ENCODE peak calls at places on chromosomes 6 and 20, in seven cellular contexts. One of them, this sample, is unnamed.

GRCh38 chr6:35061102-35061615 is 80.0 kb downstream of the TCP11 start:
- DNase-seq in SK-N-SH: peak; percentile 5
- DNase-seq in GM12878: no peak
- DNase-seq in K562: peak; percentile 30
- DNase-seq in HCT116: no peak
- DNase-seq in H1: no peak
- DNase-seq in HepG2: no peak
- DNase-seq in this sample: no peak

GRCh38 chr20:15446373-15446772 is 1109.0 kb upstream of the FLRT3 start:
- DNase-seq in SK-N-SH: no peak
- DNase-seq in K562: no peak
- DNase-seq in HCT116: no peak
- DNase-seq in H1: no peak
- DNase-seq in GM12878: no peak
- DNase-seq in HepG2: no peak
- DNase-seq in this sample: no peak

GRCh38 chr6:50591135-50591534 is 122.2 kb upstream of the TFAP2D start:
- DNase-seq in HCT116: no peak
- DNase-seq in HepG2: no peak
- DNase-seq in H1: no peak
- DNase-seq in SK-N-SH: peak; percentile 34
- DNase-seq in K562: no peak
- DNase-seq in GM12878: no peak
- DNase-seq in this sample: no peak

GRCh38 chr20:37395411-37395800 is 49.5 kb downstream of the SRC start:
- DNase-seq in HCT116: no peak
- DNase-seq in SK-N-SH: no peak
- DNase-seq in K562: no peak
- DNase-seq in H1: no peak
- DNase-seq in GM12878: no peak
- DNase-seq in HepG2: no peak
- DNase-seq in this sample: no peak

GRCh38 chr20:10282930-10283556 is 64.4 kb downstream of the SNAP25 start:
- DNase-seq in GM12878: no peak
- DNase-seq in HCT116: no peak
- DNase-seq in K562: no peak
- DNase-seq in SK-N-SH: no peak
- DNase-seq in HepG2: no peak
- DNase-seq in H1: no peak
- DNase-seq in this sample: no peak

GRCh38 chr6:45532626-45533258 is 155.0 kb upstream of the SUPT3H start:
- DNase-seq in K562: no peak
- DNase-seq in SK-N-SH: no peak
- DNase-seq in HepG2: no peak
- DNase-seq in GM12878: no peak
- DNase-seq in HCT116: no peak
- DNase-seq in H1: no peak
- DNase-seq in this sample: no peak

GRCh38 chr20:17898548-17898994 is 70.0 kb downstream of the SNX5 start:
- DNase-seq in HCT116: peak; percentile 56
- DNase-seq in HepG2: peak; percentile 80
- DNase-seq in GM12878: no peak
- DNase-seq in K562: peak; percentile 46
- DNase-seq in SK-N-SH: peak; percentile 69
- DNase-seq in H1: peak; percentile 81
- DNase-seq in this sample: peak; percentile 61

GRCh38 chr20:50317116-50317515 is 126.5 kb downstream of the CEBPB start:
- DNase-seq in H1: no peak
- DNase-seq in HepG2: no peak
- DNase-seq in K562: no peak
- DNase-seq in GM12878: no peak
- DNase-seq in HCT116: no peak
- DNase-seq in SK-N-SH: no peak
- DNase-seq in this sample: no peak

GRCh38 chr20:25233016-25233772 is 14.7 kb upstream of the PYGB start:
- DNase-seq in HCT116: no peak
- DNase-seq in HepG2: peak; percentile 88
- DNase-seq in H1: no peak
- DNase-seq in SK-N-SH: no peak
- DNase-seq in GM12878: no peak
- DNase-seq in K562: no peak
- DNase-seq in this sample: peak; percentile 90

DNA sequence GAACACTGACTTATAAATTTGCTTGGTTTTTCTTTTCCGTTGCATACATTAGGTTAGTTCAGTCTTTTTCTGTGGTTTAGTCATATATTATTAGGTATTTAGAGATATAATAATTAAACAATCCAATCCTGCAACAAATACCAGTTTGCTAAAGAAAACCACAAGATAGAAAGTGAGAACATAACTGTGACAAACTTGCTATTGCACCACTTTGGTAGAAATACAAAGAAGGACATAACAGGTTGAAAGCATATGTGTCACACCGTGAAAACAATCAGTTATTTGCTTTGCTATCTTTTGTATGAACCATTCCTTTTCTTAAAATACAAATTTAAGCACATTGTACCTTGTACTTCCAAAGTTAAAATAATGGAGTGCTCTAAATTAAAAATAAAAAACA is 42.0 kb upstream of the KCNQ5 start:
- DNase-seq in H1: no peak
- DNase-seq in GM12878: no peak
- DNase-seq in SK-N-SH: no peak
- DNase-seq in HepG2: no peak
- DNase-seq in K562: no peak
- DNase-seq in HCT116: no peak
- DNase-seq in this sample: no peak
- TF ChIP-seq JUND in H1: no peak
- TF ChIP-seq JUND in GM12878: no peak
- TF ChIP-seq JUND in SK-N-SH: no peak
- TF ChIP-seq JUND in HepG2: no peak
- TF ChIP-seq JUND in K562: no peak
- TF ChIP-seq JUND in HCT116: no peak
- TF ChIP-seq JUND in this sample: no peak

GRCh38 chr6:134675110-134676038 is 274.5 kb downstream of the ALDH8A1 start:
- DNase-seq in H1: no peak
- DNase-seq in GM12878: no peak
- DNase-seq in HCT116: no peak
- DNase-seq in K562: no peak
- DNase-seq in HepG2: no peak
- DNase-seq in SK-N-SH: no peak
- DNase-seq in this sample: no peak
- TF ChIP-seq JUND in H1: no peak
- TF ChIP-seq JUND in GM12878: no peak
- TF ChIP-seq JUND in HCT116: no peak
- TF ChIP-seq JUND in K562: no peak
- TF ChIP-seq JUND in HepG2: no peak
- TF ChIP-seq JUND in SK-N-SH: no peak
- TF ChIP-seq JUND in this sample: no peak

GRCh38 chr6:161836643-161837448 is 563.0 kb upstream of the AGPAT4 start:
- DNase-seq in H1: no peak
- DNase-seq in K562: no peak
- DNase-seq in GM12878: no peak
- DNase-seq in HepG2: peak; percentile 35
- DNase-seq in HCT116: peak; percentile 7
- DNase-seq in SK-N-SH: no peak
- DNase-seq in this sample: peak; percentile 29
- TF ChIP-seq JUND in H1: no peak
- TF ChIP-seq JUND in K562: no peak
- TF ChIP-seq JUND in GM12878: no peak
- TF ChIP-seq JUND in HepG2: no peak
- TF ChIP-seq JUND in HCT116: no peak
- TF ChIP-seq JUND in SK-N-SH: no peak
- TF ChIP-seq JUND in this sample: no peak

GRCh38 chr20:38424404-38424803 is 10.7 kb downstream of the SNHG17 start:
- DNase-seq in H1: no peak
- DNase-seq in GM12878: no peak
- DNase-seq in SK-N-SH: no peak
- DNase-seq in HepG2: no peak
- DNase-seq in K562: no peak
- DNase-seq in HCT116: no peak
- DNase-seq in this sample: no peak

GRCh38 chr20:38427655-38428023 is 7.5 kb downstream of the SNHG17 start:
- DNase-seq in H1: no peak
- DNase-seq in SK-N-SH: no peak
- DNase-seq in GM12878: no peak
- DNase-seq in HepG2: no peak
- DNase-seq in K562: no peak
- DNase-seq in HCT116: no peak
- DNase-seq in this sample: no peak

GRCh38 chr20:38423541-38423940 is 11.6 kb downstream of the SNHG17 start:
- DNase-seq in H1: no peak
- DNase-seq in GM12878: no peak
- DNase-seq in SK-N-SH: no peak
- DNase-seq in HCT116: no peak
- DNase-seq in K562: no peak
- DNase-seq in HepG2: no peak
- DNase-seq in this sample: no peak

GRCh38 chr20:38426498-38426897 is 8.6 kb downstream of the SNHG17 start:
- DNase-seq in HepG2: no peak
- DNase-seq in GM12878: no peak
- DNase-seq in SK-N-SH: no peak
- DNase-seq in K562: no peak
- DNase-seq in H1: no peak
- DNase-seq in HCT116: no peak
- DNase-seq in this sample: no peak

GRCh38 chr20:38426006-38426405 is 9.1 kb downstream of the SNHG17 start:
- DNase-seq in HepG2: peak; percentile 40
- DNase-seq in GM12878: no peak
- DNase-seq in HCT116: no peak
- DNase-seq in H1: no peak
- DNase-seq in K562: no peak
- DNase-seq in SK-N-SH: no peak
- DNase-seq in this sample: no peak
- TF ChIP-seq JUND in HepG2: no peak
- TF ChIP-seq JUND in GM12878: no peak
- TF ChIP-seq JUND in HCT116: no peak
- TF ChIP-seq JUND in H1: no peak
- TF ChIP-seq JUND in K562: peak; percentile 57
- TF ChIP-seq JUND in SK-N-SH: peak; percentile 65
- TF ChIP-seq JUND in this sample: no peak

DNA sequence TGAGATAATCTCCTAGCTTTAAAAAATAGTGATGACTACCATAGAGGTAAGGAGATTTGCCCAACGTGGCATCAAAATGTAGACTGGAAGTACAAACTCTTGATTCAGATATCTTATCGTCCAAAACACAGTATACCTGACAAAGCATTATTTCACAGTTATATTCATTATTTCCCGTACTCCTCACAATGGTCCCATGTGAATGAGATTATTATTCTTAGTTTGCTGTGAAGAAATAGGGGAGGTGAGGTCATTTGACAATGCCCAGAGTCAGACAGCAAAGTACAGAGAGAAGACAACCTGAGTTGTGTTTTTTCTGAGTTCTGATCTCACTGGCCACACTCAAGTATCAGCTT is 1.2 kb upstream of the TFB1M start:
- DNase-seq in HCT116: no peak
- DNase-seq in K562: no peak
- DNase-seq in HepG2: peak; percentile 71
- DNase-seq in H1: no peak
- DNase-seq in GM12878: no peak
- DNase-seq in SK-N-SH: no peak
- DNase-seq in this sample: no peak
- TF ChIP-seq JUND in HCT116: no peak
- TF ChIP-seq JUND in K562: no peak
- TF ChIP-seq JUND in HepG2: no peak
- TF ChIP-seq JUND in H1: no peak
- TF ChIP-seq JUND in GM12878: no peak
- TF ChIP-seq JUND in SK-N-SH: no peak
- TF ChIP-seq JUND in this sample: no peak

GRCh38 chr6:111590209-111590955 is 15.3 kb downstream of the TRAF3IP2 start:
- DNase-seq in HCT116: no peak
- DNase-seq in SK-N-SH: no peak
- DNase-seq in HepG2: no peak
- DNase-seq in K562: no peak
- DNase-seq in H1: no peak
- DNase-seq in GM12878: no peak
- DNase-seq in this sample: no peak
- TF ChIP-seq JUND in HCT116: no peak
- TF ChIP-seq JUND in SK-N-SH: no peak
- TF ChIP-seq JUND in HepG2: no peak
- TF ChIP-seq JUND in K562: no peak
- TF ChIP-seq JUND in H1: no peak
- TF ChIP-seq JUND in GM12878: no peak
- TF ChIP-seq JUND in this sample: no peak

DNA sequence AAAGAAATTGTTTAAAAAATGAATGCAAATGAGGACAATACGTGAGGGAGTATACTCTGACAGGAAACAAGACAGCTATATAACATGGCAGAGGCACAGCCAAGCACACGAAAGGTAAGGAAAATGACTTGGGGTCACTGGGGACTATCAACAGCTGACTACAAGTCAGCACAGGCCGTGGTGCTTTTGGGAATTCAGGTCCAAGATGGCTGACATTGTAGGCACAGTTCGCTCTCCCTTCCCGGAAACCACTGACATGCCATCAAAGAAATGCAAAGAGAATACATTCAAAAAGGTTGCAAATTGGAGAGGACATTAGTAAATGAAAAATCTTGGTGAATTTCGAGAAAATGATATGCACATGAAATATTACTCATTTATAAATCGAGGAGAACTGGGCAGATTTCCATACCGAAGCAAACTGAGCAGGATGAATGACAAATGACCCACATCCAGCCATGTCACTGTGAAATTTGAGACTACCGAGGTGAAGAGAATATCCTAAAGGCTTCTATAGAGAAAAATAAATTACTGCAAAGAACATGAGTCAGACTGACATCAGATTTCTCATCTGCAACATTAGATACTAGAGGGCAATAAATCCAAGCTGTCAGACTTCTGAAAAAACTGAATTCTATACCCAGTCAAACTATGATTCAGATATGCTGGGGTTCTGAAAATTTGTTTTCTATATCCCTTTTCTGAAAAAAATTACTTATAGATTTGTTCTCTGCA is 391.1 kb downstream of the BTBD9 start:
- DNase-seq in K562: no peak
- DNase-seq in H1: no peak
- DNase-seq in HCT116: no peak
- DNase-seq in SK-N-SH: no peak
- DNase-seq in HepG2: no peak
- DNase-seq in GM12878: no peak
- DNase-seq in this sample: no peak
- TF ChIP-seq JUND in K562: peak; percentile 64
- TF ChIP-seq JUND in H1: no peak
- TF ChIP-seq JUND in HCT116: no peak
- TF ChIP-seq JUND in SK-N-SH: peak; percentile 70
- TF ChIP-seq JUND in HepG2: no peak
- TF ChIP-seq JUND in GM12878: no peak
- TF ChIP-seq JUND in this sample: no peak

DNA sequence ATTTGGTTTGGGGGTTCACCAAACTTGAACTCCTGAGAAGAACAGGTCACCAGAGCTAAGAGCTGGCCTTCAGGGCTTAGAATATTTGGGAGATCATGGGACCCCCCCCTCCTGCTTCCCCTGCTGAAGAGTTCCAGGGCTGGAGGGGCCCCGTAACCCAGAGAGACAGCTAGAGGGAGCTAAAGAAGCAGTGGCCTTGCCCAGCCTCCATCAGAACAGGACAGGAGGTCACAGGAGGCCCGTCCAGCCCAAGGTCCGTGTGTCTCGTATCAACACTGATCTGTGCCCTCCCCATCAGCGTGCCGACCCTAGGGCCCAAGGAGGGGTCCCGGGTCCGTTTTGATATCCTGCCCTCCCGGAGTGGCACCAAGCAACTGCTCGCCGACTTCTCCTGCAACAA is 40.6 kb upstream of the TGM6 start:
- DNase-seq in GM12878: no peak
- DNase-seq in K562: no peak
- DNase-seq in SK-N-SH: no peak
- DNase-seq in H1: no peak
- DNase-seq in HCT116: no peak
- DNase-seq in HepG2: no peak
- DNase-seq in this sample: no peak
- TF ChIP-seq JUND in GM12878: no peak
- TF ChIP-seq JUND in K562: no peak
- TF ChIP-seq JUND in SK-N-SH: no peak
- TF ChIP-seq JUND in H1: no peak
- TF ChIP-seq JUND in HCT116: no peak
- TF ChIP-seq JUND in HepG2: no peak
- TF ChIP-seq JUND in this sample: no peak